ENCODE peak calls at places on chromosomes 1 and 21, in seven cellular contexts. T is NT2/D1; V is transverse colon; Y is tibial artery; O is neural progenitor cell; S is esophagus muscularis mucosa; D is CD4-positive, CD25-positive, alpha-beta regulatory T cell. K is an unnamed sample. For H3K4me1, the result is how much of the 10 kb centered on the place peaks cover.

GRCh38 chr1:225657462-225657989 is 4.6 kb upstream of the ENAH start:
- DNase-seq in T (no peak), V (no peak), Y (no peak), O (no peak), S (no peak), D (no peak), K (peak)

GRCh38 chr1:159055181-159055621 is 21.4 kb downstream of the AIM2 start:
- DNase-seq in T (no peak), V (no peak), Y (no peak), O (no peak), S (no peak), D (no peak), K (no peak)

GRCh38 chr1:106721779-106722178 is 334.7 kb upstream of the PRMT6 start:
- DNase-seq in T (no peak), V (no peak), Y (no peak), O (no peak), S (no peak), D (no peak), K (no peak)

GRCh38 chr1:44684525-44684924 is 10.0 kb downstream of the ARMH1 start:
- DNase-seq in T (no peak), V (no peak), Y (no peak), O (no peak), S (no peak), D (no peak), K (no peak)

GRCh38 chr1:2866415-2867086 is 65.1 kb upstream of the TTC34 start:
- DNase-seq in T (no peak), V (peak), Y (no peak), O (no peak), S (no peak), D (no peak), K (no peak)

GRCh38 chr1:200034821-200035396 is 7.4 kb downstream of the NR5A2 start:
- DNase-seq in T (no peak), V (peak), Y (no peak), O (peak), S (no peak), D (no peak), K (no peak)

GRCh38 chr1:221573727-221574126 is 168.2 kb downstream of the DUSP10 start:
- DNase-seq in T (no peak), V (no peak), Y (no peak), O (no peak), S (no peak), D (no peak), K (no peak)

GRCh38 chr1:67956096-67956495 is 94.3 kb downstream of the DIRAS3 start:
- DNase-seq in T (no peak), V (no peak), Y (no peak), O (no peak), S (no peak), D (no peak), K (no peak)

GRCh38 chr21:29209696-29210095 is 79.3 kb downstream of the MAP3K7CL start:
- DNase-seq in T (no peak), V (no peak), Y (no peak), O (no peak), S (no peak), D (no peak), K (no peak)

GRCh38 chr21:32312321-32312720 is 13.7 kb downstream of the MRAP start:
- DNase-seq in T (no peak), V (no peak), Y (no peak), O (no peak), S (no peak), D (no peak), K (no peak)

GRCh38 chr1:25549273-25550154 is 6.1 kb downstream of the LDLRAP1 start:
- DNase-seq in T (no peak), V (peak), Y (no peak), O (no peak), S (no peak), D (peak), K (no peak)

GRCh38 chr1:42340093-42340492 is 5.1 kb upstream of the FOXJ3 start:
- DNase-seq in T (no peak), V (peak), Y (no peak), O (peak), S (no peak), D (no peak), K (no peak)

GRCh38 chr21:41678016-41678935 is 88.6 kb downstream of the RIPK4 start:
- DNase-seq in T (no peak), V (peak), Y (no peak), O (no peak), S (no peak), D (no peak), K (no peak)

GRCh38 chr1:6246497-6247295 is 2.7 kb downstream of the HES3 start:
- DNase-seq in T (no peak), V (peak), Y (peak), O (peak), S (no peak), D (peak), K (peak)

GRCh38 chr1:20087668-20088067 is 17.7 kb downstream of the PLA2G5 start:
- DNase-seq in T (no peak), V (no peak), Y (no peak), O (no peak), S (no peak), D (no peak), K (no peak)

GRCh38 chr1:8682573-8682972 is 134.9 kb downstream of the RERE start:
- DNase-seq in T (no peak), V (no peak), Y (no peak), O (no peak), S (no peak), D (no peak), K (no peak)
- H3K4me1 ChIP-seq in T (under half), V (half or more), Y (under half), O (half or more), S (half or more), D (under half), K (under half)

DNA sequence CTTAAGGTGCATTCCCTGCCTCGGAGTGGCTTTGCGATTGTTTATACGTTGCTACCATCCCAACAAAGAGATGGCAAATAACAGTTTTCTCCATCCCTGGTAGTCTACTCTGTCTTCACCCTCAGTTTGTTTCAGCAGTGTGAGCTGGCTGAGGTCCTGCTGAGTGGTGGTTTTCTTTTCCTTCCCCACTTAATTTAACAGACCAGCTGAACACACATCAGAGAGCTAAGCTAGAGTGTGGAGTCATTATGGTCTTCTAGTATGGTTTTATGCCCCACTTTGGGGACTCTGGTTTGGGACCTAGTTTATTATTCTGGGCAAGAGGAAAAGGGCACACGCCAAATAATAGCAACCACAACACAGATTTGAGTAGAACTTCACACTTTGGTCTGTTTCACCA is 2.2 kb downstream of the PIGV start:
- DNase-seq in T (no peak), V (no peak), Y (no peak), O (no peak), S (no peak), D (no peak), K (no peak)
- H3K4me1 ChIP-seq in T (under half), V (under half), Y (under half), O (under half), S (under half), D (half or more), K (under half)

GRCh38 chr1:63601912-63602311 is 8.7 kb downstream of the PGM1 start:
- DNase-seq in T (no peak), V (no peak), Y (no peak), O (no peak), S (no peak), D (no peak), K (no peak)

GRCh38 chr1:63601061-63601460 is 7.8 kb downstream of the PGM1 start:
- DNase-seq in T (no peak), V (no peak), Y (no peak), O (no peak), S (no peak), D (no peak), K (no peak)

GRCh38 chr1:63603810-63604209 is 10.6 kb downstream of the PGM1 start:
- DNase-seq in T (no peak), V (no peak), Y (no peak), O (no peak), S (no peak), D (no peak), K (no peak)

GRCh38 chr1:63601463-63601862 is 8.3 kb downstream of the PGM1 start:
- DNase-seq in T (no peak), V (no peak), Y (no peak), O (peak), S (no peak), D (no peak), K (no peak)

GRCh38 chr1:63602629-63603028 is 9.4 kb downstream of the PGM1 start:
- DNase-seq in T (no peak), V (no peak), Y (no peak), O (no peak), S (peak), D (no peak), K (no peak)
- H3K4me1 ChIP-seq in T (under half), V (under half), Y (under half), O (under half), S (under half), D (under half), K (under half)

GRCh38 chr1:85570446-85571180 is 9.9 kb upstream of the CCN1 start:
- DNase-seq in T (no peak), V (no peak), Y (no peak), O (no peak), S (no peak), D (no peak), K (no peak)

GRCh38 chr1:85569737-85570404 is 10.7 kb upstream of the CCN1 start:
- DNase-seq in T (no peak), V (no peak), Y (no peak), O (no peak), S (no peak), D (no peak), K (no peak)

GRCh38 chr1:85569122-85569521 is 11.4 kb upstream of the CCN1 start:
- DNase-seq in T (no peak), V (no peak), Y (no peak), O (no peak), S (no peak), D (no peak), K (no peak)

GRCh38 chr1:85566890-85567289 is 13.7 kb upstream of the CCN1 start:
- DNase-seq in T (no peak), V (no peak), Y (no peak), O (no peak), S (no peak), D (no peak), K (no peak)

GRCh38 chr1:85568660-85569059 is 11.9 kb upstream of the CCN1 start:
- DNase-seq in T (no peak), V (no peak), Y (no peak), O (no peak), S (no peak), D (no peak), K (no peak)
- H3K4me1 ChIP-seq in T (under half), V (under half), Y (under half), O (under half), S (under half), D (under half), K (under half)

GRCh38 chr1:81242103-81242502 is 558.6 kb upstream of the ADGRL2 start:
- DNase-seq in T (no peak), V (no peak), Y (no peak), O (no peak), S (no peak), D (no peak), K (no peak)

GRCh38 chr1:81233591-81233990 is 567.1 kb upstream of the ADGRL2 start:
- DNase-seq in T (no peak), V (no peak), Y (no peak), O (no peak), S (no peak), D (no peak), K (no peak)

GRCh38 chr1:81234237-81234636 is 566.5 kb upstream of the ADGRL2 start:
- DNase-seq in T (no peak), V (no peak), Y (no peak), O (no peak), S (no peak), D (no peak), K (no peak)

GRCh38 chr1:81232505-81232904 is 568.2 kb upstream of the ADGRL2 start:
- DNase-seq in T (no peak), V (no peak), Y (no peak), O (no peak), S (no peak), D (no peak), K (no peak)

DNA sequence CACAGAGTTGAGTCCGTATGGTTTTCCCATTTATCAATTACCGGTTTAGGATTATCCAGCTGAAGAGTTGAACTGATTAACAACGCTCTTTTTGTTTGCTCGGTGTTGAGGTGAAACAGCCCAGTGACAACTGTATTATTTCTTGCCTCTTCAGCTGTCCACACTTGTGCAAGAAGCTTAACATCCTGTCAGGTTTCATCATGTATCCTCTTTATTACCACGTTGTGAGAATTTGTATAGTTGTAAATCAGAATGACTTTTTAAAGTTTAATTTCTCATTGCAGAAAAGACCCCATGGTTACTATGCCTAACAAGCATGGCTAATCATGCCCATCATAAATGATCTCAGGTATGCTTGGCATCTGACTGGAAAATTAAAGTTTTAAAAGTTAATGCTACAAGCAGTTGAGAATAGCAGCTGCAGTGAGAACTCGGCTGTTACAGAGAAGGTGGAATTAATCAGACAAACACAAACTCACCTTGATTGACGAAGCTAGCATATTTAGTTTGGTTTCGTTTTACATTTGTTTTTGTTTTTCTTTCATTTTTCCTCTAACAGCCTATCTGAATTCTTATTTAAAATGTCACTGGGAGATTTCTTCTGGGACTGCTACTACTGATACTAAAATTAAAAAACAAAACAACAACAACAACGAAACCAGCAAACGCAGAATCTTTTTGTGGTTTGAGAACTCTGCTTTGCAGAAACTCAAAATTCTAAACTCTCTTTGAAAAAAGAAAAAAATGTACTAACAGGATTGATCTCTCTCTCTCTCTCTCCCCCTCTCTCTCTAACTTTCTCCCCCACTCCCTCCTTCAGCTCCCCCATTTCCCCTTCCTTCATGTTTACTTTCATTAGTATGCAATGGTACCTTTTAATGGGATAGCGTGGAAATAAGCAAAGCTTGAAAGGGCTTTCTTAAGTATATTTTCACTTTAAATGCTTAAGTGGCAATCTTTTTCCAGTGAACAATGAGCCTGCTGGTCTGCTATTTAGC is 562.9 kb upstream of the ADGRL2 start:
- DNase-seq in T (no peak), V (no peak), Y (no peak), O (peak), S (no peak), D (no peak), K (no peak)
- H3K4me1 ChIP-seq in T (under half), V (under half), Y (under half), O (under half), S (under half), D (under half), K (under half)

DNA sequence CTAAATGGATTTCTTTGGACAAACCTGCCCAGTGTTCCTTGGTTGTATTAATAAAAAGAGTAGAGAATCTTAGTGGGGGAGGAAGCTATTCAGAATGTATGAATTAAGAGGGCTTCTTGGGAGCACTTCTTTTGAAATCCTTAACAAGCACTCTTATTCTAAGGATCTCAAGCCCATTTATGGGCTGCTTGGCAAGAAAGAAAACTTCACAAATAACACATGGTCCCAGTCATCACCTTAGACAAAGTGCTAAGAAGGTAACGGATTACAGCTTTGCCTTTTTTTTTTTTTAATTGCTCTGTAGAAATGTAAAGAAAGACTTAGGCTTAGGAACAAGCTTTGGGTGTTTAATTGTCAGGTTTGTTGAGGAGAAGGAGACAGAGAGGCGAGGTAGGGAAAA is 76.6 kb upstream of the IPO9 start:
- DNase-seq in T (no peak), V (no peak), Y (no peak), O (no peak), S (no peak), D (no peak), K (no peak)
- H3K4me1 ChIP-seq in T (under half), V (under half), Y (under half), O (half or more), S (under half), D (under half), K (under half)

GRCh38 chr1:240465531-240465940 is 146.4 kb downstream of the GREM2 start:
- DNase-seq in T (peak), V (no peak), Y (no peak), O (peak), S (no peak), D (no peak), K (peak)

GRCh38 chr1:240466509-240466908 is 145.4 kb downstream of the GREM2 start:
- DNase-seq in T (no peak), V (no peak), Y (no peak), O (no peak), S (no peak), D (no peak), K (no peak)

GRCh38 chr1:240462277-240462676 is 149.7 kb downstream of the GREM2 start:
- DNase-seq in T (no peak), V (no peak), Y (no peak), O (no peak), S (no peak), D (no peak), K (no peak)

GRCh38 chr1:240462766-240463410 is 149.1 kb downstream of the GREM2 start:
- DNase-seq in T (no peak), V (no peak), Y (no peak), O (no peak), S (no peak), D (no peak), K (peak)

GRCh38 chr1:240464099-240464498 is 147.9 kb downstream of the GREM2 start:
- DNase-seq in T (no peak), V (no peak), Y (no peak), O (no peak), S (no peak), D (no peak), K (no peak)
- H3K4me1 ChIP-seq in T (under half), V (under half), Y (under half), O (under half), S (under half), D (under half), K (under half)

GRCh38 chr1:246258250-246258649 is 248.8 kb downstream of the SMYD3 start:
- DNase-seq in T (no peak), V (no peak), Y (no peak), O (no peak), S (no peak), D (no peak), K (no peak)
- H3K4me1 ChIP-seq in T (under half), V (under half), Y (under half), O (under half), S (under half), D (under half), K (under half)

K was measured in BE2C.